ENCODE peak calls at places on chromosomes 1 and 21, in five cellular contexts. G, N, Y, H and E are unnamed samples.

GRCh38 chr1:207807395-207808321 is 55.8 kb downstream of the CD46 start:
- DNase-seq in N (no peak), H (no peak), G (no peak), Y (no peak), E (no peak)

GRCh38 chr21:34822957-34823356 is 154.2 kb downstream of the CLIC6 start:
- DNase-seq in H (no peak), G (no peak), Y (peak), N (peak), E (no peak)

GRCh38 chr1:3012511-3013291 is 8.6 kb upstream of the ACTRT2 start:
- DNase-seq in G (peak), H (peak), N (no peak), Y (no peak), E (peak)

GRCh38 chr1:71861022-71861421 is 421.3 kb downstream of the NEGR1 start:
- DNase-seq in G (no peak), Y (no peak), N (peak), H (no peak), E (no peak)

GRCh38 chr1:154501423-154502065 is 475 bp upstream of the TDRD10 start:
- DNase-seq in G (no peak), H (peak), Y (no peak), N (no peak), E (peak)

GRCh38 chr1:203143671-203144070 is 16.1 kb downstream of the ADORA1 start:
- DNase-seq in N (no peak), H (no peak), Y (no peak), G (no peak), E (no peak)

GRCh38 chr1:96660503-96660902 is 61.1 kb upstream of the PTBP2 start:
- DNase-seq in G (no peak), N (peak), H (no peak), Y (peak), E (no peak)

GRCh38 chr1:2561898-2562895 is 6.0 kb downstream of the TNFRSF14 start:
- DNase-seq in G (no peak), Y (no peak), N (no peak), H (no peak), E (no peak)

GRCh38 chr1:182855886-182856285 is 16.7 kb downstream of the DHX9 start:
- DNase-seq in N (no peak), G (no peak), Y (no peak), H (no peak), E (no peak)

GRCh38 chr1:199573047-199573446 is 454.5 kb upstream of the NR5A2 start:
- DNase-seq in N (no peak), G (no peak), Y (no peak), H (no peak), E (no peak)

GRCh38 chr1:32048440-32048839 is 24.3 kb upstream of the TMEM39B start:
- DNase-seq in N (peak), Y (no peak), G (no peak), H (no peak), E (no peak)

GRCh38 chr1:113934511-113935055 is 5.5 kb downstream of the HIPK1 start:
- DNase-seq in Y (no peak), N (no peak), G (no peak), H (no peak), E (no peak)

GRCh38 chr21:37915516-37915915 is 741 bp downstream of the KCNJ6 start:
- DNase-seq in Y (no peak), H (peak), G (no peak), N (no peak), E (peak)

GRCh38 chr1:163796394-163796821 is 474.7 kb downstream of the NUF2 start:
- DNase-seq in H (no peak), Y (peak), G (no peak), N (peak), E (no peak)

GRCh38 chr1:2251363-2251762 is 23.2 kb downstream of the SKI start:
- DNase-seq in N (no peak), G (no peak), H (no peak), Y (no peak), E (no peak)

GRCh38 chr1:179164494-179164893 is 65.0 kb downstream of the ABL2 start:
- DNase-seq in Y (peak), N (peak), G (no peak), H (no peak), E (no peak)

GRCh38 chr1:19437911-19438310 is 47.4 kb downstream of the CAPZB start:
- DNase-seq in Y (peak), N (peak), G (no peak), H (no peak), E (no peak)

GRCh38 chr21:34157456-34158025 is 84.2 kb downstream of the MRPS6 start:
- DNase-seq in Y (no peak), H (no peak), G (no peak), N (no peak), E (no peak)

GRCh38 chr1:55703726-55704363 is 488.7 kb upstream of the USP24 start:
- DNase-seq in N (peak), G (no peak), Y (no peak), H (no peak), E (no peak)

GRCh38 chr1:55699151-55699695 is 484.1 kb upstream of the USP24 start:
- DNase-seq in H (no peak), G (no peak), N (no peak), Y (no peak), E (no peak)

GRCh38 chr1:55698136-55698535 is 483.0 kb upstream of the USP24 start:
- DNase-seq in G (no peak), N (peak), H (no peak), Y (peak), E (no peak)

GRCh38 chr1:55702064-55702463 is 486.9 kb upstream of the USP24 start:
- DNase-seq in Y (peak), H (no peak), G (no peak), N (no peak), E (no peak)

DNA sequence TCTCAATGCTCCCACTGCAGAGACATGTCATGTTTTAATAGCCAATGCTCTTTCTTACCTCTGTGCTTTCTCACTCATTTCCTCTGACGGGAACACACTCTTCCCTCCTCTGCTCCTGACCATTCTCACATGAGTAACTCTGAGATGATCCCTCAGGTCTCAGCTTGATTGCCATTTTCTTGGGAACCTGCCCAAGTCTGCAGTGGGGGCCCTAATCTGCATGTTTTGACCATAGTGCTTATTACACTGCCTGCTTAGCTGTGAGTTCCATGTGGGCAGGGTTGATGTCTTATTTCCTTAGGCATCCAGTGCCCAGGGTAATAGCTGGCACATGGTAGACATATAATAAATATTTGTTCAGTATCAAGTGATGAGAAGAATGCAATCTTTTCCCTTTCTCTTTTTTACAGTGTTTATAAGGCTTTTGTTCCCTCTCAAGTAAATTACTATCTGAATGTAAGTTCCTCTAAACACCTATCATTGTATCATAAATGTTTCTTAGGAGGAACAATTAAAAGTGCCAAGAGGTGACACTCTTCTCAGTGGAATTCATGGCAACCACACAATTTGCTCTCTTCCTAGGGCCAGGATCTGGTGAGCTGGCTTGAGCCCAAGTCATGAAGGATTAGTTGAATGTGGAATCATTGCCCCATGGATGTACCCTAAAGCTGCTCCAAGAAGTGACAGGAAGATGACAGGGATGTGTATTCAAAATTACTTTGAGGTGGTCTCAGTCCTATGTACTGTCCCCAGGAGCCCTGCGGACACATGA is 485.4 kb upstream of the USP24 start:
- DNase-seq in Y (peak), G (no peak), N (peak), H (no peak), E (no peak)
- H3K14ac ChIP-seq in Y (no peak), G (no peak), N (peak), H (no peak), E (no peak)

GRCh38 chr21:42174173-42174572 is 44.8 kb upstream of the ABCG1 start:
- DNase-seq in H (no peak), Y (no peak), N (no peak), G (no peak), E (no peak)
- H3K4me2 ChIP-seq in H (no peak), Y (no peak), N (no peak), G (no peak), E (no peak)

GRCh38 chr1:209819059-209819458 is 8.7 kb upstream of the UTP25 start:
- DNase-seq in Y (no peak), H (no peak), G (no peak), N (no peak), E (no peak)
- H3K14ac ChIP-seq in Y (no peak), H (no peak), G (no peak), N (no peak), E (no peak)

GRCh38 chr1:201126832-201127754 is at the start of gene ASCL5:
- DNase-seq in G (no peak), H (peak), Y (peak), N (peak), E (peak)
- H3K4me2 ChIP-seq in G (no peak), H (peak), Y (peak), N (no peak), E (no peak)